ENCODE peak calls at places on chromosome 17, in five cellular contexts. M is gastrocnemius medialis, W is adrenal gland, Q is NB4, G is cardiac fibroblast. N is an unnamed sample.

GRCh38 chr17:59154335-59154720 is 658 bp downstream of the SKA2 start:
- DNase-seq in Q (peak), G (peak), M (no peak), W (no peak), N (no peak)

GRCh38 chr17:52106638-52107261 is 51.8 kb downstream of the CA10 start:
- DNase-seq in W (peak), M (no peak), Q (peak), G (peak), N (no peak)

GRCh38 chr17:66567234-66568170 is 265.1 kb downstream of the PRKCA start:
- DNase-seq in M (peak), Q (peak), G (peak), W (peak), N (peak)

GRCh38 chr17:30696234-30696633 is 128.3 kb downstream of the CRLF3 start:
- DNase-seq in G (no peak), M (no peak), W (no peak), Q (no peak), N (no peak)

GRCh38 chr17:38315497-38315896 is 18.5 kb downstream of the MRPL45 start:
- DNase-seq in W (no peak), M (no peak), Q (no peak), G (no peak), N (no peak)

GRCh38 chr17:67884766-67885165 is 59.5 kb downstream of the BPTF start:
- DNase-seq in G (no peak), Q (no peak), M (no peak), W (no peak), N (no peak)

GRCh38 chr17:30831257-30831656 is 509 bp upstream of the ATAD5 start:
- DNase-seq in G (peak), Q (peak), W (no peak), M (no peak), N (no peak)

GRCh38 chr17:9259419-9259818 is 238.1 kb downstream of the NTN1 start:
- DNase-seq in Q (no peak), W (no peak), M (no peak), G (no peak), N (no peak)

GRCh38 chr17:48351916-48352332 is 78.1 kb downstream of the SKAP1 start:
- DNase-seq in M (no peak), W (no peak), Q (peak), G (peak), N (no peak)

GRCh38 chr17:77692571-77693161 is 265.8 kb upstream of the TNRC6C start:
- DNase-seq in Q (peak), M (no peak), W (peak), G (peak), N (no peak)

GRCh38 chr17:42212382-42212781 is 18.1 kb upstream of the GHDC start:
- DNase-seq in Q (no peak), G (no peak), M (no peak), W (peak), N (no peak)

GRCh38 chr17:32504166-32504990 is 17.6 kb downstream of the CDK5R1 start:
- DNase-seq in Q (no peak), W (no peak), M (no peak), G (no peak), N (peak)

GRCh38 chr17:7587420-7587786 is 2.5 kb downstream of the SOX15 start:
- DNase-seq in M (no peak), G (peak), Q (no peak), W (no peak), N (peak)

GRCh38 chr17:66302761-66303626 is 581 bp downstream of the PRKCA start:
- DNase-seq in M (peak), G (peak), W (peak), Q (peak), N (no peak)

GRCh38 chr17:28956861-28957260 is 5.5 kb upstream of the PHF12 start:
- DNase-seq in W (no peak), M (no peak), Q (no peak), G (no peak), N (no peak)

GRCh38 chr17:41650794-41651624 is 26.6 kb upstream of the KRT17 start:
- DNase-seq in G (no peak), W (no peak), Q (no peak), M (no peak), N (no peak)

GRCh38 chr17:63533433-63534077 is 10.4 kb downstream of the KCNH6 start:
- DNase-seq in W (no peak), Q (peak), M (no peak), G (no peak), N (no peak)

GRCh38 chr17:79201119-79201518 is 126.5 kb downstream of the ENGASE start:
- DNase-seq in G (no peak), Q (no peak), W (no peak), M (no peak), N (no peak)

GRCh38 chr17:79203657-79204056 is 129.0 kb downstream of the ENGASE start:
- DNase-seq in W (no peak), G (no peak), M (no peak), Q (no peak), N (no peak)

GRCh38 chr17:79201536-79202227 is 127.1 kb downstream of the ENGASE start:
- DNase-seq in M (no peak), G (no peak), Q (no peak), W (no peak), N (no peak)

GRCh38 chr17:79203016-79203415 is 128.4 kb downstream of the ENGASE start:
- DNase-seq in Q (no peak), M (no peak), G (no peak), W (no peak), N (no peak)

DNA sequence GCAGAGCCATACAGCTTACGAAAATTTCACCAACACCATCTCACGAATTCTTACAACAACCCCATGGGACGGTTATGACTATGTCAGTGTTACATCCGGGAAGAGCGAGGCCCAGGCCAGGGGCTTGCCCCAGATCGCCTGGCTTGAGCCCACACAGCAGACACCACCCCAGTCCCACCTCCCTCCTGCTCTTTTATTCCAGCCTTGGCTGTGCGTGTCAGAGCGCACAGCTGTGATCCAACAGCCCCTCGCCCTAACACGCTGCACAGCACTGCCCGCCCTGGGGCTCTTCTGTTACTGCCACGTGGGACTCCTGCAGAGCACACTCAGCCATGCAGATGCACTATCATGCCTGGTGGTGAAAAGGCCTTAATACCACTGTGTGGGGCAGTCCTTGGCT is 127.9 kb downstream of the ENGASE start:
- DNase-seq in W (no peak), M (no peak), Q (no peak), G (no peak), N (no peak)
- TF ChIP-seq CTCF in W (no peak), M (no peak), Q (no peak), G (no peak), N (no peak)

GRCh38 chr17:82424001-82424862 is 5.8 kb upstream of the OGFOD3 start:
- DNase-seq in Q (peak), G (peak), M (no peak), W (peak), N (no peak)

GRCh38 chr17:82419471-82419995 is 1.1 kb upstream of the OGFOD3 start:
- DNase-seq in G (peak), W (no peak), M (no peak), Q (no peak), N (no peak)

GRCh38 chr17:82429824-82430223 is 11.4 kb upstream of the OGFOD3 start:
- DNase-seq in G (no peak), W (no peak), M (no peak), Q (no peak), N (no peak)

GRCh38 chr17:82428546-82428945 is 10.2 kb upstream of the OGFOD3 start:
- DNase-seq in M (no peak), W (no peak), Q (no peak), G (no peak), N (no peak)

GRCh38 chr17:82424863-82425159 is 6.4 kb upstream of the OGFOD3 start:
- DNase-seq in G (no peak), W (no peak), M (no peak), Q (no peak), N (no peak)
- TF ChIP-seq CTCF in G (no peak), W (no peak), M (no peak), Q (no peak), N (no peak)

GRCh38 chr17:56727876-56728617 is 105.7 kb downstream of the C17orf67 start:
- DNase-seq in M (no peak), W (no peak), G (no peak), Q (no peak), N (no peak)
- TF ChIP-seq CTCF in M (no peak), W (no peak), G (no peak), Q (no peak), N (no peak)

GRCh38 chr17:19867094-19867653 is 562 bp downstream of the ULK2 start:
- DNase-seq in G (peak), W (peak), M (peak), Q (peak), N (no peak)
- TF ChIP-seq CTCF in G (peak), W (peak), M (no peak), Q (peak), N (peak)

GRCh38 chr17:46944931-46945330 is 22.0 kb downstream of the GOSR2 start:
- DNase-seq in Q (peak), M (no peak), W (no peak), G (no peak), N (no peak)
- TF ChIP-seq CTCF in Q (no peak), M (no peak), W (no peak), G (no peak), N (no peak)

GRCh38 chr17:49574945-49575523 is 637 bp upstream of the NXPH3 start:
- DNase-seq in W (no peak), Q (no peak), M (no peak), G (no peak), N (no peak)
- TF ChIP-seq CTCF in W (no peak), Q (no peak), M (no peak), G (no peak), N (no peak)

DNA sequence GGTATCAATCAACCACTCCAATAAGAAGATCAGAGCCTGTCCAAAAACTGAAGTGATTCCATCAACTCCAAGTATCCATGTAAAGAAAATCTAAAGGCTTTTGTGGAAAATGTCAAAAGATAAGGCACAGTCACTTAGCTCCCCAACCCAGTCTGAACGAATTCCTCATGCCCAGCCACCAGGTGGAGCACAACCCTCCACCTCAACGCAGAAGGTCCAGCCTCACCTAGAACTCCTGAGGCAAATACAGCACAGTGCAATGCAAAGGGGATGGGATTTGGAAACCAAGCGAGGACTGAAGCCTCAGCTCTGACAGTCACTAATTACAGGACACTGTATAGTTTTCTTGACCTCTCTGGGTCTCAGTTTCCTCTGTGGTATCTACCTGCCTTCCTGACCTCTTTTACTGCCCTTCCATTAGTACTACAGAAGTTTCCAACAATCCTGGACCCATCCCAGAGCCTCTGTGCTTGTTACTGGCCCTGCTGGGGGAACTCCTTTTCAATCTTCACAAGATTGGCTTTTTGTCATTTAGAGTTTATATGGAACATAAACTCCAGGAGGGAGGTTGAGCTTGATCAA is 2.0 kb downstream of the NCBP3 start:
- DNase-seq in G (peak), M (no peak), Q (peak), W (no peak), N (no peak)
- TF ChIP-seq CTCF in G (peak), M (peak), Q (peak), W (peak), N (peak)

GRCh38 chr17:58084317-58084981 is 1.2 kb downstream of the DYNLL2 start:
- DNase-seq in G (peak), M (peak), W (peak), Q (peak), N (no peak)
- TF ChIP-seq CTCF in G (no peak), M (peak), W (no peak), Q (peak), N (peak)

N was measured in AG04449.